ENCODE peak calls at places on chromosomes 3 and 15, in four cellular contexts. S, Z, Q and N are unnamed samples.

GRCh38 chr3:56775356-56775914 is 26.3 kb downstream of the ARHGEF3 start:
- DNase-seq in Z (no peak), S (no peak), Q (no peak), N (no peak)

GRCh38 chr15:74540135-74540760 is 772 bp upstream of the ARID3B start:
- DNase-seq in S (no peak), Z (no peak), Q (no peak), N (peak)

GRCh38 chr15:36943496-36944361 is 156.6 kb downstream of the MEIS2 start:
- DNase-seq in S (no peak), Q (no peak), Z (no peak), N (no peak)

GRCh38 chr3:169509359-169509758 is 154.2 kb downstream of the MECOM start:
- DNase-seq in Z (no peak), Q (no peak), S (no peak), N (no peak)

GRCh38 chr15:63466378-63467192 is 37.8 kb upstream of the USP3 start:
- DNase-seq in Q (peak), Z (peak), S (peak), N (peak)

GRCh38 chr3:191963182-191963581 is 502.2 kb downstream of the PYDC2 start:
- DNase-seq in Q (no peak), Z (no peak), S (no peak), N (no peak)

GRCh38 chr3:177201707-177202397 is 4.6 kb upstream of the TBL1XR1 start:
- DNase-seq in Q (peak), Z (peak), S (peak), N (peak)

GRCh38 chr15:82139823-82140268 is 94.0 kb upstream of the MEX3B start:
- DNase-seq in Q (peak), S (no peak), Z (peak), N (peak)

GRCh38 chr3:188170461-188171459 is 16.8 kb downstream of the LPP start:
- DNase-seq in S (peak), Q (no peak), Z (no peak), N (no peak)